ENCODE peak calls at places on chromosome 5, in four cellular contexts. Y, L, A and S are unnamed samples.
A peak's percentile ranks its signal among the peaks of the same experiment; 100 is the strongest.

GRCh38 chr5:104139840-104140239 is 577.3 kb upstream of the NUDT12 start:
- DNase-seq in Y (no peak), L (no peak), A (no peak), S (no peak)

GRCh38 chr5:177382423-177383029 is 1.7 kb upstream of the SLC34A1 start:
- DNase-seq in Y (peak; percentile 51), L (no peak), A (peak; percentile 71), S (no peak)

GRCh38 chr5:154038241-154038603 is 488 bp downstream of the FAM114A2 start:
- DNase-seq in Y (no peak), L (peak; percentile 64), A (no peak), S (no peak)

GRCh38 chr5:164741376-164741775 is 1236.0 kb downstream of the MAT2B start:
- DNase-seq in Y (no peak), L (no peak), A (no peak), S (no peak)

GRCh38 chr5:92505145-92505544 is 1075.9 kb downstream of the NR2F1-AS1 start:
- DNase-seq in Y (no peak), L (no peak), A (no peak), S (no peak)

GRCh38 chr5:52801329-52801728 is 13.6 kb downstream of the ITGA1 start:
- DNase-seq in Y (no peak), L (no peak), A (no peak), S (no peak)

GRCh38 chr5:115501457-115501856 is 43.1 kb downstream of the FEM1C start:
- DNase-seq in Y (no peak), L (no peak), A (no peak), S (no peak)

GRCh38 chr5:99010294-99010693 is 81.5 kb upstream of the CHD1 start:
- DNase-seq in Y (no peak), L (no peak), A (no peak), S (no peak)

GRCh38 chr5:42988568-42988967 is 51.6 kb downstream of the ANXA2R start:
- DNase-seq in Y (no peak), L (no peak), A (no peak), S (no peak)

GRCh38 chr5:157520911-157521703 is 54.5 kb downstream of the ADAM19 start:
- DNase-seq in Y (peak; percentile 90), L (no peak), A (no peak), S (no peak)

GRCh38 chr5:10724799-10725507 is 36.1 kb downstream of the DAP start:
- DNase-seq in Y (peak; percentile 91), L (no peak), A (peak; percentile 63), S (no peak)

GRCh38 chr5:73126381-73126780 is 6.0 kb downstream of the TMEM171 start:
- DNase-seq in Y (peak; percentile 40), L (no peak), A (no peak), S (no peak)

GRCh38 chr5:101455851-101456250 is 552.8 kb upstream of the ST8SIA4 start:
- DNase-seq in Y (no peak), L (no peak), A (no peak), S (no peak)

GRCh38 chr5:171649002-171649401 is 136.6 kb upstream of the SMIM23 start:
- DNase-seq in Y (no peak), L (no peak), A (no peak), S (no peak)

GRCh38 chr5:58628626-58629025 is 45.8 kb downstream of the RAB3C start:
- DNase-seq in Y (no peak), L (no peak), A (peak; percentile 50), S (no peak)

GRCh38 chr5:53419247-53419646 is 61.2 kb upstream of the FST start:
- DNase-seq in Y (peak; percentile 89), L (no peak), A (no peak), S (no peak)

GRCh38 chr5:35939639-35940038 is 1.2 kb upstream of the CAPSL start:
- DNase-seq in Y (no peak), L (no peak), A (no peak), S (no peak)

GRCh38 chr5:136080483-136081180 is 51.8 kb downstream of the TGFBI start:
- DNase-seq in Y (peak; percentile 97), L (peak; percentile 94), A (peak; percentile 85), S (no peak)

GRCh38 chr5:96868603-96869371 is 7.5 kb upstream of the ERAP2 start:
- DNase-seq in Y (peak; percentile 83), L (no peak), A (no peak), S (no peak)

GRCh38 chr5:25963251-25964008 is 1075.0 kb downstream of the CDH9 start:
- DNase-seq in Y (no peak), L (no peak), A (no peak), S (no peak)

GRCh38 chr5:139271201-139272027 is 22.1 kb upstream of the MATR3 start:
- DNase-seq in Y (peak; percentile 93), L (no peak), A (no peak), S (no peak)

GRCh38 chr5:169591636-169592035 is 8.1 kb downstream of the SPDL1 start:
- DNase-seq in Y (peak; percentile 41), L (no peak), A (no peak), S (no peak)

GRCh38 chr5:172114875-172115422 is 73.1 kb downstream of the STK10 start:
- DNase-seq in Y (no peak), L (peak; percentile 86), A (peak; percentile 43), S (no peak)

GRCh38 chr5:1052641-1053390 is 44.2 kb downstream of the NKD2 start:
- DNase-seq in Y (no peak), L (no peak), A (no peak), S (no peak)
- TF ChIP-seq CTCF in Y (no peak), L (no peak), A (no peak), S (no peak)

GRCh38 chr5:123095694-123096120 is 6.7 kb downstream of the PRDM6 start:
- DNase-seq in Y (no peak), L (no peak), A (no peak), S (no peak)
- TF ChIP-seq CTCF in Y (no peak), L (no peak), A (no peak), S (no peak)

GRCh38 chr5:54766748-54767147 is 218.6 kb downstream of the ESM1 start:
- DNase-seq in Y (no peak), L (no peak), A (no peak), S (no peak)
- TF ChIP-seq CTCF in Y (no peak), L (no peak), A (no peak), S (no peak)

DNA sequence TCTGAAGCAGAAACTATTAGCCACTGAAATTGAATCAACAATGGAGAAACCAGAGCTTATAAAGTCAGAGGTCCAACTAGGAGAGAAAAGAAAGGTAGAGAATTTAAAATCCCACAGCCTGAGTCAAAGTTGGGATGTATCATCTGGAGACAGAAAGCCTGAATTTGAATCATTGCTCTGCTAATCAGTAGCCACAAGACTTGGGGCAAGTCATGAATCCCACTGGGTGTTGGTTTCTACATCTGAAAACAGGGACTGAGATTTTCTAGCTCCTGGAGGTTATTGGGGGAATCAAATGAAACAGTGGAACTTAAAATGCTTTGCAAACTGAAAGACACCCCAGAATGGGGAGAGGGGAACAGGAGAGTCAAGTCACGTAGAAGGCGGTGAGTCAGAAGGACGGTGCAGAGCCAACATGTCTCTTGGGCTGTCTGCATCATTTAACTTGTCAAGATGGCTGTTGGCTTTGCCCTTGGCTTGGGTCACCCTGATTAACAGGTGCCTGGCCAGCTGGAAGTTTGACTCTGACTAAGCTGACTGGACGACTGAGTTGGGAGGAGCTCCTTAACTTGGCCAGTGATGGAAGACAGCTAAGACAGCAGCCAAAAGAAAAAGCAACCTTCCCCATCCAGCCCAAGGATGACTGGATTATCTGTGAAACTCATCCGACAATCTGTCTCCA is 60.7 kb upstream of the ADRA1B start:
- DNase-seq in Y (no peak), L (no peak), A (no peak), S (no peak)
- TF ChIP-seq CTCF in Y (no peak), L (no peak), A (no peak), S (no peak)

GRCh38 chr5:141674747-141675146 is 7.3 kb downstream of the ARAP3 start:
- DNase-seq in Y (no peak), L (no peak), A (no peak), S (no peak)
- TF ChIP-seq CTCF in Y (no peak), L (no peak), A (no peak), S (no peak)